ENCODE peak calls at places on chromosomes 2 and 18, in five cellular contexts. R, Z, M, X and W are unnamed samples.
A peak's percentile ranks its signal among the peaks of the same experiment; 100 is the strongest.

GRCh38 chr2:238247002-238247822 is 7.4 kb upstream of the HES6 start:
- DNase-seq in R (no peak), Z (no peak), M (peak; percentile 68), X (no peak), W (peak; percentile 62)

GRCh38 chr2:129909648-129910418 is 69.6 kb upstream of the RAB6C start:
- DNase-seq in R (no peak), Z (peak; percentile 44), M (no peak), X (no peak), W (no peak)

GRCh38 chr2:109260886-109261700 is 132.1 kb downstream of the SH3RF3 start:
- DNase-seq in R (peak; percentile 40), Z (peak; percentile 52), M (peak; percentile 39), X (peak; percentile 34), W (peak; percentile 47)

GRCh38 chr2:127807678-127808353 is 3.2 kb downstream of the WDR33 start:
- DNase-seq in R (peak; percentile 25), Z (no peak), M (no peak), X (no peak), W (no peak)

GRCh38 chr18:5309888-5310470 is 14.5 kb upstream of the ZBTB14 start:
- DNase-seq in R (no peak), Z (no peak), M (peak; percentile 60), X (no peak), W (peak; percentile 14)

GRCh38 chr2:241321911-241322310 is 6.2 kb downstream of the SEPTIN2 start:
- DNase-seq in R (no peak), Z (no peak), M (no peak), X (no peak), W (no peak)

GRCh38 chr2:132416080-132416911 is at the start of gene GPR39:
- DNase-seq in R (peak; percentile 97), Z (peak; percentile 96), M (peak; percentile 94), X (peak; percentile 96), W (peak; percentile 98)

GRCh38 chr18:46917808-46918600 is 602 bp downstream of the KATNAL2 start:
- DNase-seq in R (peak; percentile 31), Z (no peak), M (no peak), X (peak; percentile 37), W (no peak)

GRCh38 chr2:109379507-109379906 is 234.3 kb downstream of the SEPTIN10 start:
- DNase-seq in R (no peak), Z (no peak), M (peak; percentile 16), X (no peak), W (no peak)

GRCh38 chr18:39647627-39648502 is 2082.3 kb upstream of the CELF4 start:
- DNase-seq in R (peak; percentile 84), Z (no peak), M (peak; percentile 39), X (peak; percentile 94), W (peak; percentile 89)

GRCh38 chr18:69631281-69631680 is 230.6 kb downstream of the DOK6 start:
- DNase-seq in R (no peak), Z (no peak), M (no peak), X (no peak), W (no peak)

GRCh38 chr2:132804045-132804444 is 134.0 kb upstream of the LYPD1 start:
- DNase-seq in R (peak; percentile 81), Z (no peak), M (no peak), X (peak; percentile 86), W (peak; percentile 39)

GRCh38 chr18:499351-500229 is 911 bp downstream of the COLEC12 start:
- DNase-seq in R (peak; percentile 50), Z (peak; percentile 73), M (peak; percentile 41), X (peak; percentile 85), W (no peak)

GRCh38 chr2:239609162-239609561 is 208.3 kb upstream of the HDAC4 start:
- DNase-seq in R (no peak), Z (no peak), M (peak; percentile 18), X (no peak), W (no peak)

GRCh38 chr18:58536187-58536516 is 92.7 kb downstream of the ALPK2 start:
- DNase-seq in R (no peak), Z (no peak), M (no peak), X (no peak), W (no peak)

GRCh38 chr2:8477511-8478132 is 204.2 kb upstream of the ID2 start:
- DNase-seq in R (no peak), Z (no peak), M (peak; percentile 39), X (no peak), W (peak; percentile 42)

GRCh38 chr2:190722061-190722759 is 73.3 kb downstream of the NAB1 start:
- DNase-seq in R (peak; percentile 54), Z (no peak), M (no peak), X (no peak), W (no peak)

GRCh38 chr2:174753038-174753633 is 11.1 kb downstream of the CHRNA1 start:
- DNase-seq in R (no peak), Z (no peak), M (no peak), X (no peak), W (no peak)

GRCh38 chr2:224221455-224221913 is 180.4 kb downstream of the FAM124B start:
- DNase-seq in R (peak; percentile 96), Z (no peak), M (no peak), X (peak; percentile 93), W (peak; percentile 93)

GRCh38 chr18:67665266-67665665 is 148.7 kb upstream of the DSEL start:
- DNase-seq in R (peak; percentile 83), Z (no peak), M (no peak), X (peak; percentile 62), W (peak; percentile 4)

GRCh38 chr2:156320491-156320896 is 12.0 kb downstream of the NR4A2 start:
- DNase-seq in R (peak; percentile 49), Z (no peak), M (peak; percentile 25), X (peak; percentile 61), W (no peak)

GRCh38 chr2:2392332-2392731 is 61.3 kb upstream of the MYT1L start:
- DNase-seq in R (no peak), Z (no peak), M (no peak), X (no peak), W (no peak)
- TF ChIP-seq CTCF in R (no peak), Z (no peak), M (no peak), X (no peak), W (no peak)

DNA sequence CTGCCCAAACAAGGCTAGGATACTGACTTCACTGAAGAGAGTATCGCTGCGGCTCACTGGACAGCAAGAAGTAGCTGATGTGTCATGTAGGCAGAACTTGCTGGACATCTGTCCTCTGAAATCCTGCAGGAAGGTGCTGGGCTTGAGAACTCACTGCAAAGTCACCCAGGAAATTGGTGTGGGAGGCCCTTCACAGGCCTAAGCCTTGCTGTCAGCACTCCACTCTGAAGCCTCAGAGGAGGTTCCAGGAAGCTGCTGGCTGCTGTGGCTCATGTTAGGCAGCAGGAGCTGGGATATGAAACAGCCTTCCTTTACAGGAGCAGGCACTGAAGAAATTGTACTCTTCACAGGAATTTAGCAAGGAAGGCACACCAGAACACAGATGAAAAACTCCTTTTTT is 88.3 kb upstream of the CCDC68 start:
- DNase-seq in R (peak; percentile 43), Z (no peak), M (no peak), X (peak; percentile 16), W (no peak)
- TF ChIP-seq CTCF in R (no peak), Z (no peak), M (no peak), X (no peak), W (no peak)

GRCh38 chr18:63681449-63682381 is 20.0 kb upstream of the SERPINB3 start:
- DNase-seq in R (no peak), Z (no peak), M (no peak), X (no peak), W (no peak)

GRCh38 chr18:63677490-63678225 is 16.0 kb upstream of the SERPINB3 start:
- DNase-seq in R (peak; percentile 68), Z (no peak), M (no peak), X (peak; percentile 28), W (peak; percentile 72)

GRCh38 chr18:63679820-63680606 is 18.3 kb upstream of the SERPINB3 start:
- DNase-seq in R (no peak), Z (no peak), M (no peak), X (no peak), W (no peak)

GRCh38 chr18:63676927-63677326 is 15.2 kb upstream of the SERPINB3 start:
- DNase-seq in R (no peak), Z (no peak), M (no peak), X (no peak), W (no peak)

GRCh38 chr18:63676526-63676925 is 14.8 kb upstream of the SERPINB3 start:
- DNase-seq in R (no peak), Z (no peak), M (peak; percentile 21), X (no peak), W (peak; percentile 50)
- TF ChIP-seq CTCF in R (no peak), Z (peak; percentile 28), M (no peak), X (no peak), W (peak; percentile 37)

DNA sequence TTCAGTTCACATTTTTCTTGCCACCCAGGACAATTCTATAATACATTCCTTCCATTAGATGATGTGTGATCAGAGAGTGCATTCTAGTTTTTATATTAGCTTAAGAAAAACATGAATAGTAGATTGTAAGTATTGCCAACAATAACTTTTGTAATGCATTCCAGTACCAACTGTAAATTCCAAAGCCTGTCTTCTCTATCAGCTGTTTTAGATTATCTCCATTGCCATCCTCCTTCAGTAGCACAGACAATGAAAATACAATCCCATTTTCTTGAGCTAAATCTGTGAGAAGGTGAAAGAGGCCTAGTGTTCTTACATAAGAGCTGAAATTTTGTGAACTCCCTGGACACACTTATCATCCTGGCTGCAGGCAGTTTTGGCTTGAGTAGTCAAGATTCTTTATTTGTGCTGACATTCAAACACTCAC is 103.9 kb downstream of the CCBE1 start:
- DNase-seq in R (peak; percentile 55), Z (no peak), M (no peak), X (peak; percentile 40), W (no peak)
- TF ChIP-seq CTCF in R (no peak), Z (no peak), M (no peak), X (no peak), W (no peak)

DNA sequence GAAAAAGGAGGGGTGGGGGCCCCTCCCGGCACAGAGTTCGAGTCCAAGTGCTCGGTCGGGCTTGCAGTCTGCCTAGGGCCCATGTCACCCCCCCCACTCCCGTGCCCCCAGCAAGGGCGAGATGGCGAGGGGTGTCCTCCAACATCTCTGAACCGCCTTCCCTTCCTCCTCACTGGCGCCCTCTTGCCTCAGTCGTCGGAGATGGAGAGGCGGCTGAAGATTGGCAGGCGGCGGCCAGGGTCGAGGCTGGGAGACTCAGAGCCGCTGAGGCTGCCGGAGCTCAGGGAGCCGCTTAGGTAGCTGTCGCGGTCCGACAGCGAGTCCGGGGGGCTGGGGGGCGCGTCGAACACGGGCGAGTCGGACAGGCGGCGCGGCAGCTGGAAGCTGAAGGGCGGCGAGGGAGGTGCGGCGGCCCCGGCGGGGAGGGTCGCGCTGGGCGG is 2.3 kb downstream of the ZFP36L2 start:
- DNase-seq in R (peak; percentile 72), Z (peak; percentile 86), M (peak; percentile 64), X (peak; percentile 72), W (peak; percentile 72)
- TF ChIP-seq CTCF in R (peak; percentile 36), Z (peak; percentile 37), M (peak; percentile 10), X (peak; percentile 48), W (peak; percentile 43)

DNA sequence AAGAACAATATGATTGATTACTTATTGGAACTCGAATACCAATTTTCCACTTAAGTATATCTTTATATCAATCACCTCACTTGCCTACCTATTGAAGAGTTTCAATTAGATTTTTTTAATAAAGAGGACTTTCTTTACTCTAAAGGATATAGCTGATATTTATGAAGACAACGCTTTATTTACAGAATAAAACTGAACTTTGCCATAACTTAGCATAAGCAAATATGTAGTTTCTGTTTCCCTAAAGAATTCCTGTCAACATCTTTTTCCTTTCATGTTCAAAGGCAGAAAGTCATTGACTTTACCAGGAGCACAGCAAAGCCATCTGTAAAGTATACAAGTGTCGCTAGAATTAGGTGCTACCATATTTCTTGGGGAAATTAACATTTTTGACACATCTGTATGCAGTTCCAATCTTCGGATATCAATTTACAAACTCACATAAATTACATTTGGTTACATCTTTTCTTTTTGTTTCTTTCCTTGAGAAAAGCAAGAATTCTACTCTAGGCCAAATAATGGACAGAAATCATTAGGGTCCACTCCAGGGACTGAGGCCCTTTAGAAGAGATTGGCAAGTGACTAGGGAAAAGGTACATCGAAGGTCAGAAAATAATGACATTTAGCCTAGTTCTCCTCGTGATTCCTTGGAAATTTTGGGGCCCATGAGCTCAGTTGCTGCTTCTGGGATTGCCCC is 7.5 kb upstream of the SCN1A start:
- DNase-seq in R (no peak), Z (no peak), M (no peak), X (no peak), W (no peak)
- TF ChIP-seq CTCF in R (no peak), Z (no peak), M (no peak), X (no peak), W (no peak)